ENCODE peak calls at places on chromosome 5, in six cellular contexts. W is cardiac muscle cell, X is PC-3, J is stomach, U is iPS DF 6.9, I is HepG2. C is an unnamed sample.
A peak's percentile ranks its signal among the peaks of the same experiment; 100 is the strongest.

GRCh38 chr5:105218018-105218417 is 1655.4 kb upstream of the NUDT12 start:
- DNase-seq in W (no peak), X (no peak), J (no peak), U (no peak), I (no peak), C (no peak)

GRCh38 chr5:80516826-80517225 is 28.9 kb downstream of the FAM151B start:
- DNase-seq in W (peak; percentile 72), X (peak; percentile 83), J (no peak), U (no peak), I (no peak), C (no peak)

GRCh38 chr5:97297063-97297715 is 114.1 kb upstream of the RIOK2 start:
- DNase-seq in W (peak; percentile 11), X (peak; percentile 72), J (no peak), U (peak; percentile 13), I (peak; percentile 70), C (no peak)

GRCh38 chr5:90709323-90710148 is 150.9 kb downstream of the ADGRV1 start:
- DNase-seq in W (peak; percentile 52), X (peak; percentile 77), J (peak; percentile 30), U (peak; percentile 35), I (peak; percentile 27), C (no peak)

GRCh38 chr5:35246928-35247644 is 16.8 kb upstream of the PRLR start:
- DNase-seq in W (peak; percentile 67), X (peak; percentile 7), J (peak; percentile 86), U (no peak), I (no peak), C (no peak)

GRCh38 chr5:115100556-115100955 is 69.2 kb downstream of the TRIM36 start:
- DNase-seq in W (no peak), X (peak; percentile 42), J (no peak), U (no peak), I (no peak), C (no peak)

GRCh38 chr5:8458038-8458383 is 589.1 kb downstream of the MTRR start:
- DNase-seq in W (peak; percentile 43), X (no peak), J (no peak), U (no peak), I (no peak), C (no peak)

GRCh38 chr5:64570395-64570996 is 64.7 kb downstream of the RGS7BP start:
- DNase-seq in W (no peak), X (no peak), J (no peak), U (no peak), I (no peak), C (no peak)

GRCh38 chr5:71384706-71385105 is 70.7 kb upstream of the BDP1 start:
- DNase-seq in W (no peak), X (no peak), J (no peak), U (no peak), I (no peak), C (no peak)

GRCh38 chr5:135207866-135208265 is 173.8 kb upstream of the PITX1 start:
- DNase-seq in W (no peak), X (no peak), J (no peak), U (no peak), I (no peak), C (no peak)

GRCh38 chr5:170216262-170216864 is 16.4 kb upstream of the C5orf58 start:
- DNase-seq in W (peak; percentile 78), X (peak; percentile 70), J (no peak), U (no peak), I (peak; percentile 29), C (peak; percentile 8)

GRCh38 chr5:42499016-42499415 is 75.8 kb downstream of the GHR start:
- DNase-seq in W (no peak), X (no peak), J (no peak), U (no peak), I (no peak), C (no peak)

GRCh38 chr5:174355208-174355612 is 309.7 kb downstream of the NSG2 start:
- DNase-seq in W (peak; percentile 94), X (peak; percentile 91), J (no peak), U (no peak), I (no peak), C (no peak)

GRCh38 chr5:127307868-127308267 is 17.3 kb downstream of the MEGF10 start:
- DNase-seq in W (no peak), X (no peak), J (no peak), U (no peak), I (no peak), C (no peak)

GRCh38 chr5:160398806-160399205 is 1.0 kb downstream of the FAM200C start:
- DNase-seq in W (peak; percentile 21), X (no peak), J (no peak), U (no peak), I (no peak), C (no peak)

GRCh38 chr5:140342287-140342686 is 4.1 kb downstream of the HBEGF start:
- DNase-seq in W (peak; percentile 42), X (no peak), J (no peak), U (no peak), I (no peak), C (peak; percentile 34)

GRCh38 chr5:140339636-140340035 is 6.8 kb downstream of the HBEGF start:
- DNase-seq in W (no peak), X (no peak), J (no peak), U (no peak), I (no peak), C (no peak)

GRCh38 chr5:140340605-140341004 is 5.8 kb downstream of the HBEGF start:
- DNase-seq in W (no peak), X (peak; percentile 29), J (no peak), U (no peak), I (no peak), C (no peak)

GRCh38 chr5:140342896-140343295 is 3.5 kb downstream of the HBEGF start:
- DNase-seq in W (no peak), X (no peak), J (no peak), U (no peak), I (no peak), C (no peak)

GRCh38 chr5:140341591-140341990 is 4.8 kb downstream of the HBEGF start:
- DNase-seq in W (no peak), X (no peak), J (no peak), U (no peak), I (no peak), C (no peak)
- H3K27ac ChIP-seq in W (no peak overlapping the region), X (no peak overlapping the region), J (peak overlapping the region; percentile 93), U (no peak overlapping the region), I (no peak overlapping the region), C (no peak overlapping the region)

GRCh38 chr5:171315386-171315891 is 6.4 kb downstream of the TLX3 start:
- DNase-seq in W (no peak), X (no peak), J (no peak), U (no peak), I (no peak), C (no peak)
- H3K4me1 ChIP-seq in W (peaks cover 5% of the 10 kb centered on the region), X (peaks cover 7% of the 10 kb centered on the region), J (peaks cover 56% of the 10 kb centered on the region), U (peaks cover 6% of the 10 kb centered on the region), I (no peaks in the 10 kb centered on the region), C (no peaks in the 10 kb centered on the region)

GRCh38 chr5:100664140-100664539 is 129.0 kb downstream of the FAM174A start:
- DNase-seq in W (no peak), X (no peak), J (no peak), U (no peak), I (no peak), C (no peak)

GRCh38 chr5:100667021-100667671 is 132.0 kb downstream of the FAM174A start:
- DNase-seq in W (peak; percentile 92), X (peak; percentile 86), J (no peak), U (no peak), I (no peak), C (peak; percentile 24)

GRCh38 chr5:100668511-100668910 is 133.3 kb downstream of the FAM174A start:
- DNase-seq in W (peak; percentile 67), X (peak; percentile 62), J (no peak), U (no peak), I (no peak), C (no peak)
- H3K27ac ChIP-seq in W (no peak overlapping the region), X (no peak overlapping the region), J (no peak overlapping the region), U (no peak overlapping the region), I (no peak overlapping the region), C (no peak overlapping the region)

GRCh38 chr5:95815143-95815729 is 7.3 kb downstream of the GLRX start:
- DNase-seq in W (no peak), X (no peak), J (no peak), U (no peak), I (no peak), C (no peak)

GRCh38 chr5:95816803-95817202 is 5.7 kb downstream of the GLRX start:
- DNase-seq in W (no peak), X (no peak), J (no peak), U (no peak), I (no peak), C (no peak)

GRCh38 chr5:95818181-95819147 is 4.1 kb downstream of the GLRX start:
- DNase-seq in W (no peak), X (no peak), J (peak; percentile 33), U (no peak), I (no peak), C (no peak)

GRCh38 chr5:95817430-95817829 is 5.1 kb downstream of the GLRX start:
- DNase-seq in W (no peak), X (peak; percentile 92), J (no peak), U (no peak), I (no peak), C (peak; percentile 49)

DNA sequence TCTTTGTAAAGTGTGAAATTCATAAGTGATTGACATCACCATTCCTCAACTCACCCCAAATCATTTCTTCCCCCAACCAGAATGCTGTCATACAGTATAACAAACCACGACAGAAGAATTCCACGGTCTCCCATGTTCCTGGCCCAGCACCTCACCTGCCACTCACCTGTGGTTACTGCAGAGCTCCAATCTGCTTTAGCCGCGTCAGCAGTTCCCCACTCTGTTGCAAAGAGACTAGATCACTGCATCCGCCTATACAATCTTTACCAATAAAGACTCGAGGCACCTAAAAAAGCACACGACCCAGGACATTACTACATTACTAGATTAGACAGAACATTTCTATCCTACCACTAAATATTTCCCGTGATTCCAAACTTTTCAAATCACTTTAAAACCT is 6.2 kb downstream of the GLRX start:
- DNase-seq in W (no peak), X (no peak), J (no peak), U (no peak), I (no peak), C (no peak)
- H3K4me1 ChIP-seq in W (peaks cover 35% of the 10 kb centered on the region), X (peaks cover 24% of the 10 kb centered on the region), J (peaks cover 56% of the 10 kb centered on the region), U (no peaks in the 10 kb centered on the region), I (peaks cover 74% of the 10 kb centered on the region), C (peaks cover 74% of the 10 kb centered on the region)

GRCh38 chr5:67264056-67264455 is 67.5 kb upstream of the CD180 start:
- DNase-seq in W (no peak), X (no peak), J (no peak), U (no peak), I (no peak), C (no peak)
- H3K27ac ChIP-seq in W (no peak overlapping the region), X (no peak overlapping the region), J (no peak overlapping the region), U (no peak overlapping the region), I (no peak overlapping the region), C (no peak overlapping the region)

DNA sequence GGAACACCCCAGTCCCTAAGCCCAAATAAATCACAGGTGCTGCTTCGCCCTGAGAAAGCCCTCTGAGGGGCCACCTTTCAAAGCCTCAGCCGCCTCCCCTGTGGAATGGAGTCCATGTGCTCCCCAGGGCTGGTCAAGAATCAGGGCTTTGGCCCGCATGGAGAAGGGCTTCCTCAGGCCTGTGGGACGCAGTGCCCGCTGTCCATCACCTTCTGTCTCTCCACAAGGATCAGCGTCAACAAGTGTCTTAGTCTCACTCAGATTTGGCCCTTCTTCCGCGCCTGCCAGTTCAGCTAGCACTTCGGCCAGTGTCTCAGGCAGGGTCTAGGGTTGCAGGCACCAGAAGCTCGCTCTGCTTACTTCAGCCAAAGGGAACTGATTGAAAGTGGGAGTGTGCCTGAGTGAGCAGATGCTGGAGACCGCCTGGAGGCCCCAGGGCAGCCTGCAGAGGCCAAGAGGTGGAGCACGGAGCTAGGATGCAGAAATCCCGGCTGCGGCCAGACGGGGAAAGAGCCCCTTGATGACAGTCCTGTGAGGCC is 16.5 kb downstream of the HNRNPH1 start:
- DNase-seq in W (no peak), X (no peak), J (no peak), U (no peak), I (no peak), C (no peak)
- H3K4me1 ChIP-seq in W (no peaks in the 10 kb centered on the region), X (no peaks in the 10 kb centered on the region), J (peaks cover 3% of the 10 kb centered on the region), U (peaks cover 1% of the 10 kb centered on the region), I (peaks cover 9% of the 10 kb centered on the region), C (peaks cover 16% of the 10 kb centered on the region)

GRCh38 chr5:138533973-138534941 is 8.8 kb downstream of the ETF1 start:
- DNase-seq in W (no peak), X (no peak), J (no peak), U (no peak), I (peak; percentile 85), C (no peak)
- H3K27ac ChIP-seq in W (no peak overlapping the region), X (no peak overlapping the region), J (no peak overlapping the region), U (no peak overlapping the region), I (peak overlapping the region; percentile 81), C (no peak overlapping the region)

C was measured in CD8-positive, alpha-beta memory T cell.